ENCODE peak calls at places on chromosomes 7 and 10, in nine cellular contexts. H is GM12878, P is IMR-90, F is right lobe of liver, M is suprapubic skin, B is body of pancreas, T is heart left ventricle, U is adrenal gland, Q is spleen. A is an unnamed sample.

GRCh38 chr7:138244606-138245005 is 168.3 kb downstream of the AKR1D1 start:
- DNase-seq in B (no peak), P (no peak), F (no peak), U (no peak), Q (no peak), M (no peak), T (no peak), H (no peak), A (no peak)

GRCh38 chr10:91511549-91512330 is 101.6 kb downstream of the HECTD2 start:
- DNase-seq in P (peak; percentile 90), T (no peak), M (no peak), F (no peak), B (no peak), H (no peak), Q (no peak), U (no peak), A (no peak)

GRCh38 chr10:63094405-63094804 is 38.7 kb upstream of the NRBF2 start:
- DNase-seq in B (no peak), U (no peak), F (no peak), M (no peak), P (no peak), H (no peak), T (no peak), Q (no peak), A (no peak)

GRCh38 chr10:11434323-11434722 is 177.1 kb downstream of the USP6NL start:
- DNase-seq in M (no peak), P (no peak), T (no peak), H (no peak), U (no peak), F (peak; percentile 26), B (no peak), Q (no peak), A (no peak)

GRCh38 chr7:116899308-116899707 is 36.9 kb downstream of the CAPZA2 start:
- DNase-seq in M (no peak), U (no peak), F (no peak), T (no peak), H (no peak), B (no peak), P (no peak), Q (no peak), A (no peak)

GRCh38 chr7:27723086-27723485 is 16.9 kb upstream of the TAX1BP1 start:
- DNase-seq in P (no peak), B (peak; percentile 26), F (no peak), T (no peak), H (no peak), U (no peak), M (no peak), Q (no peak), A (no peak)

GRCh38 chr7:69858471-69858870 is 260.2 kb downstream of the AUTS2 start:
- DNase-seq in T (no peak), F (no peak), B (no peak), P (no peak), U (no peak), H (no peak), M (no peak), Q (no peak), A (no peak)

GRCh38 chr10:75788394-75789205 is 357.2 kb downstream of the LRMDA start:
- DNase-seq in F (peak; percentile 56), P (no peak), U (peak; percentile 49), T (no peak), M (no peak), H (no peak), Q (no peak), B (no peak), A (peak; percentile 53)

GRCh38 chr10:71039551-71039950 is 151.2 kb upstream of the PCBD1 start:
- DNase-seq in F (no peak), U (no peak), H (no peak), M (no peak), Q (peak; percentile 39), B (no peak), P (no peak), T (no peak), A (no peak)

GRCh38 chr7:45978731-45979211 is 57.7 kb upstream of the IGFBP3 start:
- DNase-seq in B (no peak), U (no peak), P (peak; percentile 12), F (no peak), M (no peak), Q (no peak), T (no peak), H (no peak), A (peak; percentile 15)

GRCh38 chr7:99648843-99649242 is 31.0 kb downstream of the CYP3A5 start:
- DNase-seq in M (no peak), F (no peak), U (no peak), T (no peak), Q (no peak), B (no peak), H (no peak), P (no peak), A (no peak)

GRCh38 chr7:140597425-140597949 is 43.1 kb downstream of the DENND2A start:
- DNase-seq in Q (peak; percentile 22), F (no peak), P (no peak), M (no peak), H (no peak), U (no peak), T (peak; percentile 33), B (no peak), A (no peak)

GRCh38 chr7:151086802-151087246 is 549 bp downstream of the AGAP3 start:
- DNase-seq in M (no peak), P (no peak), B (peak; percentile 49), F (no peak), U (peak; percentile 46), Q (peak; percentile 88), H (no peak), T (no peak), A (peak; percentile 37)

GRCh38 chr10:29642996-29643395 is 8.2 kb upstream of the SVIL start:
- DNase-seq in B (no peak), H (no peak), P (peak; percentile 87), Q (no peak), T (peak; percentile 33), M (no peak), F (peak; percentile 10), U (peak; percentile 43), A (no peak)

GRCh38 chr10:17850526-17850925 is 41.4 kb downstream of the MRC1 start:
- DNase-seq in Q (no peak), H (no peak), F (no peak), B (no peak), T (no peak), P (no peak), M (no peak), U (no peak), A (no peak)

GRCh38 chr7:44184874-44185446 is 4.3 kb downstream of the GCK start:
- DNase-seq in M (no peak), Q (no peak), U (no peak), B (no peak), P (no peak), T (no peak), F (no peak), H (no peak), A (no peak)

GRCh38 chr10:73991846-73992245 is 6.1 kb upstream of the VCL start:
- DNase-seq in P (no peak), Q (peak; percentile 90), U (no peak), M (no peak), B (no peak), T (peak; percentile 46), F (no peak), H (no peak), A (no peak)

GRCh38 chr10:125016123-125016522 is 74.2 kb downstream of the ZRANB1 start:
- DNase-seq in F (no peak), U (no peak), P (no peak), B (no peak), M (no peak), H (no peak), Q (no peak), T (no peak), A (peak; percentile 49)

DNA sequence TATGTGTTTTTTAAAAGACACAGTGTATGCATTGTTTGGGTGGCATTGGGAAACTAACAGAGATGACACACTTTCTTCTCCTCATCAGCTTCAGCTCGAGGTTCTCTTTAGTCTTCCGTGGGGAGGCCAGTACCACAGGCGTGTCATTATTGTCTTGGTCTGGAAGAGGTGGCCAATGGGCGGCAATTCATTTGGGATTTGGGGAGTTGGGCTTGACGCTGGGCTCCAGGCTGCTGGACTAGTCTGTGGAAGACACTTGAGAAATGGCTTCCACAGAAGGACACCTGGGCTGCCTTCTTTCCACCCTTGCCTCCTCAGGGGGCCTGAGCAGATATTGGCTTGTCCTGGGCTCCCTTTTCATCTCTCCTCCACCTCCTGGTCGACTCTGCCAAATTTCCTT is 192.2 kb downstream of the SH2D4B start:
- DNase-seq in Q (no peak), F (no peak), P (no peak), H (no peak), U (no peak), T (no peak), B (no peak), M (no peak), A (no peak)
- H3K36me3 ChIP-seq in Q (no peaks in the 10 kb centered on the region), F (no peaks in the 10 kb centered on the region), P (no peaks in the 10 kb centered on the region), H (no peaks in the 10 kb centered on the region), U (no peaks in the 10 kb centered on the region), T (no peaks in the 10 kb centered on the region), B (no peaks in the 10 kb centered on the region), M (no peaks in the 10 kb centered on the region), A (no peaks in the 10 kb centered on the region)

GRCh38 chr7:90346326-90347125 is at the start of gene GTPBP10:
- DNase-seq in M (peak; percentile 95), P (peak; percentile 96), U (peak; percentile 95), H (peak; percentile 88), T (peak; percentile 94), F (peak; percentile 96), Q (peak; percentile 98), B (peak; percentile 94), A (peak; percentile 90)
- TF ChIP-seq POLR2A in M (peak; percentile 83), P (peak; percentile 93), U (peak; percentile 64), H (peak; percentile 99), T (no peak), F (peak; percentile 90), Q (no peak), B (peak; percentile 90), A (no peak)

GRCh38 chr10:72764151-72764550 is 72.2 kb downstream of the MCU start:
- DNase-seq in T (no peak), F (no peak), Q (no peak), U (no peak), H (no peak), M (no peak), B (no peak), P (peak; percentile 83), A (no peak)

GRCh38 chr10:72763201-72763600 is 71.3 kb downstream of the MCU start:
- DNase-seq in P (no peak), F (no peak), M (no peak), Q (no peak), H (no peak), U (no peak), T (no peak), B (no peak), A (no peak)

GRCh38 chr10:72759584-72759983 is 67.6 kb downstream of the MCU start:
- DNase-seq in M (no peak), H (no peak), T (no peak), F (no peak), B (no peak), Q (no peak), P (no peak), U (no peak), A (no peak)

GRCh38 chr10:72761498-72761897 is 69.6 kb downstream of the MCU start:
- DNase-seq in M (no peak), B (no peak), P (no peak), H (no peak), U (no peak), F (no peak), Q (no peak), T (no peak), A (no peak)

GRCh38 chr10:72762042-72762441 is 70.1 kb downstream of the MCU start:
- DNase-seq in U (no peak), P (no peak), M (no peak), H (no peak), F (no peak), Q (no peak), B (no peak), T (no peak), A (no peak)
- TF ChIP-seq CTCF in U (no peak), P (no peak), M (no peak), H (no peak), F (no peak), Q (no peak), B (no peak), T (no peak), A (no peak)

GRCh38 chr7:75546272-75547015 is 54.3 kb downstream of the SPDYE5 start:
- DNase-seq in P (no peak), F (no peak), B (no peak), T (no peak), U (no peak), H (no peak), Q (peak; percentile 3), M (no peak), A (no peak)
- H3K36me3 ChIP-seq in P (peaks cover 30% of the 10 kb centered on the region), F (peaks cover 6% of the 10 kb centered on the region), B (peaks cover 3% of the 10 kb centered on the region), T (no peaks in the 10 kb centered on the region), U (peaks cover 60% of the 10 kb centered on the region), H (no peaks in the 10 kb centered on the region), Q (peaks cover 95% of the 10 kb centered on the region), M (peaks cover 78% of the 10 kb centered on the region), A (peaks cover 37% of the 10 kb centered on the region)